ENCODE peak calls at places on chromosomes 16 and 17, in four cellular contexts. Q is upper lobe of left lung, U is cardiac fibroblast, X is stomach. L is an unnamed sample.

GRCh38 chr16:69741951-69742904 is 12.5 kb downstream of the NOB1 start:
- DNase-seq in Q (peak; percentile 80), U (peak; percentile 62), X (peak; percentile 90), L (no peak)

GRCh38 chr16:2143874-2144485 is 4.4 kb upstream of the RAB26 start:
- DNase-seq in Q (peak; percentile 72), U (no peak), X (no peak), L (no peak)

GRCh38 chr17:10842658-10843057 is 4.8 kb upstream of the PIRT start:
- DNase-seq in X (peak; percentile 84), U (no peak), Q (no peak), L (no peak)

GRCh38 chr16:80746231-80746630 is 58.2 kb downstream of the CDYL2 start:
- DNase-seq in Q (no peak), X (no peak), U (peak; percentile 42), L (no peak)

GRCh38 chr17:76567634-76568432 is 17.8 kb downstream of the ST6GALNAC2 start:
- DNase-seq in U (no peak), Q (no peak), X (peak; percentile 75), L (no peak)

GRCh38 chr16:71854369-71854948 is 8.7 kb downstream of the ATXN1L start:
- DNase-seq in X (no peak), Q (no peak), U (no peak), L (no peak)

GRCh38 chr16:56822966-56823739 is 41.9 kb upstream of the SLC12A3 start:
- DNase-seq in X (no peak), Q (no peak), U (no peak), L (no peak)

GRCh38 chr17:35257080-35257701 is 14.3 kb downstream of the SLFN5 start:
- DNase-seq in Q (no peak), X (peak; percentile 89), U (peak; percentile 63), L (no peak)

GRCh38 chr16:11783319-11784047 is 13.6 kb downstream of the ZC3H7A start:
- DNase-seq in U (peak; percentile 69), Q (no peak), X (no peak), L (peak; percentile 32)

GRCh38 chr17:28086519-28086918 is 44.0 kb downstream of the NLK start:
- DNase-seq in X (no peak), Q (no peak), U (peak; percentile 5), L (no peak)

GRCh38 chr16:27634781-27635180 is 84.8 kb downstream of the KATNIP start:
- DNase-seq in X (no peak), U (no peak), Q (no peak), L (no peak)

GRCh38 chr16:85541619-85542547 is 71.2 kb upstream of the GSE1 start:
- DNase-seq in Q (no peak), U (no peak), X (no peak), L (no peak)

GRCh38 chr16:81889896-81890634 is 111.0 kb downstream of the PLCG2 start:
- DNase-seq in Q (no peak), U (peak; percentile 72), X (peak; percentile 66), L (no peak)

GRCh38 chr17:72338847-72339790 is 218.3 kb downstream of the SOX9 start:
- DNase-seq in U (peak; percentile 93), Q (no peak), X (no peak), L (no peak)

GRCh38 chr17:78991017-78991783 is 11.5 kb upstream of the LGALS3BP start:
- DNase-seq in Q (no peak), X (peak; percentile 20), U (no peak), L (no peak)

GRCh38 chr16:75402821-75403475 is 30.4 kb downstream of the CFDP1 start:
- DNase-seq in U (peak; percentile 71), Q (no peak), X (no peak), L (no peak)

GRCh38 chr16:72355561-72355960 is 183.6 kb upstream of the PMFBP1 start:
- DNase-seq in Q (no peak), U (peak; percentile 66), X (no peak), L (no peak)

GRCh38 chr17:41912925-41913324 is 5.8 kb downstream of the ACLY start:
- DNase-seq in Q (no peak), U (no peak), X (no peak), L (no peak)

GRCh38 chr16:2194166-2194834 is 2.1 kb downstream of the CASKIN1 start:
- DNase-seq in Q (peak; percentile 64), U (no peak), X (no peak), L (no peak)

GRCh38 chr16:48361012-48361411 is 24.2 kb downstream of the SIAH1 start:
- DNase-seq in U (no peak), Q (no peak), X (no peak), L (no peak)

GRCh38 chr17:1649116-1649843 is 386 bp downstream of the RILP start:
- DNase-seq in Q (peak; percentile 96), X (peak; percentile 83), U (peak; percentile 91), L (peak; percentile 76)

GRCh38 chr17:66450008-66450856 is 147.8 kb downstream of the PRKCA start:
- DNase-seq in U (no peak), X (no peak), Q (no peak), L (no peak)

GRCh38 chr17:64781810-64782555 is 119.9 kb upstream of the SMURF2 start:
- DNase-seq in U (no peak), X (no peak), Q (no peak), L (no peak)

GRCh38 chr17:80596760-80597608 is 52.3 kb downstream of the RPTOR start:
- DNase-seq in X (no peak), U (no peak), Q (no peak), L (no peak)

GRCh38 chr17:61440697-61441096 is 11.5 kb upstream of the TBX4 start:
- DNase-seq in X (no peak), U (no peak), Q (no peak), L (no peak)

GRCh38 chr16:21666772-21667171 is 3.0 kb downstream of the OTOA start:
- DNase-seq in X (no peak), U (no peak), Q (no peak), L (no peak)

GRCh38 chr16:424033-424622 is 1.3 kb upstream of the RAB11FIP3 start:
- DNase-seq in Q (no peak), U (peak; percentile 99), X (peak; percentile 35), L (no peak)

GRCh38 chr16:35398208-35398607 is 1938.8 kb downstream of the TP53TG3F start:
- DNase-seq in U (no peak), Q (no peak), X (no peak), L (no peak)

GRCh38 chr16:20241321-20241720 is 86.0 kb downstream of the GP2 start:
- DNase-seq in X (no peak), U (no peak), Q (no peak), L (no peak)

GRCh38 chr17:75645889-75646625 is 12.8 kb downstream of the SMIM5 start:
- DNase-seq in Q (peak; percentile 79), U (no peak), X (peak; percentile 94), L (peak; percentile 45)

GRCh38 chr17:44324092-44324570 is 492 bp downstream of the SLC25A39 start:
- DNase-seq in Q (no peak), X (no peak), U (no peak), L (no peak)

GRCh38 chr16:11386791-11387546 is 41.7 kb downstream of the RMI2 start:
- DNase-seq in Q (peak; percentile 87), X (peak; percentile 57), U (peak; percentile 45), L (no peak)

GRCh38 chr17:1709403-1709891 is 730 bp downstream of the TLCD2 start:
- DNase-seq in Q (no peak), X (no peak), U (no peak), L (no peak)

GRCh38 chr16:17369441-17369951 is 101.3 kb downstream of the XYLT1 start:
- DNase-seq in Q (no peak), U (no peak), X (peak; percentile 59), L (no peak)

GRCh38 chr16:85649411-85649977 is 36.4 kb downstream of the GSE1 start:
- DNase-seq in Q (peak; percentile 66), U (no peak), X (no peak), L (no peak)

GRCh38 chr16:86044881-86045600 is 146.1 kb downstream of the IRF8 start:
- DNase-seq in X (peak; percentile 67), U (no peak), Q (no peak), L (no peak)

DNA sequence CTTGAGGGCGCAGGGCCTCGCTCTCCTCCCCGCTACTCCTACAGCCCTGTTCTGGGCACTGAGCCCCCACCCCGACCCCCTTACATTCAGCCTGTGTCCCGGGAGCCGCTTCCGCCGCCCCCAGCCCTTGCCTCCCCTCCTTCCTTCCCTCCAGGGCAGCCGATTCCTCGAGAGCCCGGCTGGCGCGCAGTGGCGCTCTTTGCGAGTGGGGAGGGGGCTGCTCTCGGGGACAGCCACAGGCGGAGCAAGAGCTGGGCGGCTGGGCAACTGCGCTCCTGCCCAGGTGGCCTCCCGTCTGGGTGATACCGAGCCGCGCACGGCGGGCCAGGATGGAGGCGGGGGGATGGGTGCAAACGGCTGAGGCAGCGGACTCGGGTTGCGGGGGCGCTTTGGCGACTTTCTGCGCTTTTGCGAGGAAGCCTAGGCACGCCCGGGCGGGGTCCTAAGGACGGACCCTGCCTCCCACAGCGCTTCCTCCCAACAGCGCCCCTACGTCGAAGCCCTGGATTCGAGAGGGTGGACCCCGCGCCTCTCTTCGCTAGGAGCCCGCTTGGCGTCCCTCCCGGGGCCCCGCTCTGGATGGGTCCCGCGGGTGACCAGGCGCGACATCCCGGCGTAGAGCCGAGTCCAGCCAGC is 1.3 kb downstream of the MMP15 start:
- DNase-seq in Q (peak; percentile 86), U (no peak), X (peak; percentile 39), L (no peak)
- TF ChIP-seq CTCF in Q (no peak), U (no peak), X (no peak), L (no peak)

DNA sequence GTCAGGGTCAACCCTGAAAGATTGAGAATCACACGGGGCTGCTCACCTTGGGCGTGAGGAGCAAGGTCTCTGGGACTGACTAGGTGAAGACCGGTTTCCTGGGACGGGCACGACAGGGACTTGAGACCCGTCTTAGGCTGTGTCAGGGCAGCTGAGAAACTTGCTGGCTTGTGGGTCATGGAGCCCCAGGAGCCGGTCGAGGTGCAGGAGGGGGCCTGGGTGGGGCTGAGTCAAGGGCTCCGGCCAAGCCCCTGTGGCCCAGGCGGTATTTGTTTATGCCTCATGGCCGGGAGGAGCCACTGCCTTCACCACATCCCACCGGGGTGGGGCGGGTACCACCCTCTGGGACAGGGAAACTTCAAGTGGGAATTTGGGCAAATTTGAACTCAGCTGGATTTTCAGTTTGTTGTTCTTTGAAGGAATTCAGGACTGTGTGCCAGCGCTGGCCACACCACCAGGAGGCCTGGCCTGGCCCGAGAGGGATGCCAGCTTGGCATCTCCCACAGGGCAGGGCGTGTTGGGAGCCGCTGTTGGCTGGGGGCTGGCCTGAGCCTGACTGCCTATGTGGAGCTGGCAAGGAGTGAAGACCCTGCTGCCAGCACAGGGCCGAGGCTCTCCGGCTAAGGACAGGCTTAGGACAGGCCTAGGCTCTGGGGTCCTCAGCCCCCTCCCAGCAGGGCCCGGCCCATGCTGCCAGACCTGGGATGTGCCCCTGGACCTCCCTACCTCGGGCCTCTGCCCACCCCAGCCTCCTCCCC is 116.1 kb downstream of the METRNL start:
- DNase-seq in U (peak; percentile 59), Q (peak; percentile 79), X (peak; percentile 77), L (peak; percentile 12)
- TF ChIP-seq CTCF in U (no peak), Q (peak; percentile 55), X (no peak), L (no peak)

GRCh38 chr17:74245145-74245817 is 28.8 kb upstream of the DNAI2 start:
- DNase-seq in Q (peak; percentile 67), X (no peak), U (no peak), L (no peak)
- TF ChIP-seq CTCF in Q (no peak), X (no peak), U (no peak), L (no peak)

GRCh38 chr17:69358688-69359596 is 32.0 kb upstream of the ABCA5 start:
- DNase-seq in Q (no peak), X (no peak), U (no peak), L (no peak)
- TF ChIP-seq CTCF in Q (no peak), X (no peak), U (no peak), L (no peak)

L was measured in activated B cell treated with CpG ODN at 0.5 μM for 24 hours.